ENCODE peak calls at places on chromosomes 7 and 10, in four cellular contexts. X is IMR-90, P is Peyer's patch, M is GM12865. J is an unnamed sample.

GRCh38 chr7:77351539-77352004 is 64.6 kb downstream of the GSAP start:
- DNase-seq in X (no peak), P (peak; percentile 84), M (peak; percentile 96), J (no peak)

GRCh38 chr7:1611708-1612241 is 41.9 kb upstream of the PSMG3 start:
- DNase-seq in X (peak; percentile 73), P (no peak), M (no peak), J (peak; percentile 79)

GRCh38 chr7:39735903-39736302 is 112.5 kb downstream of the RALA start:
- DNase-seq in X (peak; percentile 32), P (no peak), M (peak; percentile 38), J (peak; percentile 42)

GRCh38 chr7:32059289-32060045 is 10.7 kb downstream of the PDE1C start:
- DNase-seq in X (peak; percentile 71), P (no peak), M (no peak), J (peak; percentile 72)

GRCh38 chr7:114689391-114689790 is 232.5 kb upstream of the MDFIC start:
- DNase-seq in X (no peak), P (no peak), M (no peak), J (peak; percentile 5)

GRCh38 chr10:102492983-102493382 is 9.5 kb downstream of the ACTR1A start:
- DNase-seq in X (no peak), P (no peak), M (no peak), J (no peak)

GRCh38 chr10:93219347-93219746 is 145.7 kb downstream of the CYP26A1 start:
- DNase-seq in X (peak; percentile 28), P (no peak), M (no peak), J (no peak)

GRCh38 chr7:19061331-19061730 is 56.1 kb downstream of the TWIST1 start:
- DNase-seq in X (peak; percentile 10), P (no peak), M (no peak), J (no peak)

GRCh38 chr10:31145986-31146385 is 114.3 kb upstream of the ZNF438 start:
- DNase-seq in X (no peak), P (no peak), M (no peak), J (no peak)

GRCh38 chr10:108204528-108205313 is 1040.2 kb upstream of the SORCS1 start:
- DNase-seq in X (no peak), P (no peak), M (peak; percentile 69), J (peak; percentile 14)

GRCh38 chr10:73950569-73950968 is 39.6 kb downstream of the PLAU start:
- DNase-seq in X (no peak), P (peak; percentile 22), M (no peak), J (peak; percentile 26)

GRCh38 chr7:106938803-106939202 is 73.7 kb downstream of the PIK3CG start:
- DNase-seq in X (no peak), P (no peak), M (no peak), J (no peak)
- H3K4me3 ChIP-seq in X (no peak overlapping the region), P (no peak overlapping the region), M (no peak overlapping the region), J (no peak overlapping the region)

GRCh38 chr7:99615989-99616358 is 772 bp upstream of the ZSCAN25 start:
- DNase-seq in X (no peak), P (peak; percentile 41), M (no peak), J (no peak)
- H3K4me3 ChIP-seq in X (peak overlapping the region; percentile 63), P (peak overlapping the region; percentile 95), M (peak overlapping the region; percentile 85), J (peak overlapping the region; percentile 81)

DNA sequence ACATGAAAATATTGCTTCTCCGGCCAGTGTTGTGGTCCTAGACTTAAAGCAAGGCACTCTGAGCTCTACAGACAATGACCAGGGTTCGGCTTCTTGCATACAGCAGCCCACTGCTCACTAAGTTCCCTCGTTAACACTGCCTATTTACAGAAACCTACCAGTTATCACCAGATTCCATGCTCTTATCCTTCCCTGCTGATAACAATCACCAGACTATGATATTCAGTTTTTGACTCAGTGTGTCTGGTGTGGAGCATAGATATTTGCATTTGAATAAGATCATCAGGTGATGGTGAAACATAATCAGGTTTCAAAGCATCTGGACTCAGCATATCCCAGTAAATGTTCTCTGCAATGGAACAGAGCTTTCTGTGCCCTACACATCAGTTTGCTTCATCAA is 182.3 kb downstream of the SNX13 start:
- DNase-seq in X (no peak), P (no peak), M (no peak), J (no peak)
- H3K4me3 ChIP-seq in X (no peak overlapping the region), P (no peak overlapping the region), M (no peak overlapping the region), J (no peak overlapping the region)

DNA sequence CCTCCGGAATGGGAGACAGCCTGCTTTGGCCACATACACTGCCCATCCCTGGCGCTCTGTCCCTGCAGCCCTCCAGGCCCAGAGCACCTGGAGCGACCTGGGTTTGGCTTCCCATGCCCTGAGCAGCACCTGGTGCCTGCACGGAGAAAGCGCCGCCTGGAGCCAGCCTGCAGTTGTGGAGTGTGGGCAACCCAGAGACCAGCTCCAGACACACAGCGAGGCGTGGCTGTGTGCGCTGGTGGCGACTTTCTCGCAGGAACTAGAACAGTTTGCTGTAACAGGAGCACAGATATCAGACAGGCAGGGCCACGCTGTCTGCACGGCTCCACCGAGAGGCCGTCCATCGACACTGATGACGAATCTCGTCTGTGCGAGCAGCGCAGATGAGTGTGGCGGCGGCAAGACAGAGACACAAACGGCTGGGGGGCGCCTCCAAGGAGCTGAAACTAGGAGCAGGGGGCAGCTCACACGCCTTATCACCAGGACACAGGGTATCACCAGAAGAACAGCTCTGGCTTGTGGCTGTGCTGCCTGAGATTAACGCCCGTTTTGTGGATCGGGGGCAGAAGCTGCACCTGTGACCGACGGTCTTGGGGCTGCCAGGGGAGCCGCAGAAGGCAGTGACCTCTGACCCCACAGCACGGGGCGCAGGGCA is 275.3 kb downstream of the DNAJB6 start:
- DNase-seq in X (no peak), P (peak; percentile 43), M (no peak), J (no peak)
- H3K4me3 ChIP-seq in X (no peak overlapping the region), P (peak overlapping the region; percentile 51), M (no peak overlapping the region), J (no peak overlapping the region)

DNA sequence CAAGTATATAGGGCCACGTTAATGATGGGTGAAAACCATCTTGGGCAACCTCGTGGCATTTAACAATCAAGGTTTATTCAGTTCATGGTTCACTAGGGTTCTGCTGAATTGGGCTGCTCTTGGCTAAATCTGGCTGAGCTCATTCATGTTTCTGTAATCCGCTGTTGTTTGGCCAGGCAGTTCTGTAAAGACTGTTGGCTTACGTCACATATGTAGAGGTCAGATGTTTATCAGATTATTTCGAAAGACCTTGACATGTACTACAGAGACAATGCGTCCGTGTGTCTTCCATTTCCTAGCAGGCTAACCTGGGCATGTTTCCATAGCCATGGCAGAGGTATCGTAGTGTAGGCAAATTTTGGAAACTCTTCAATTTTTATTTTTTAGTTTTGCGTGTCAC is 190.0 kb upstream of the ZWINT start:
- DNase-seq in X (no peak), P (no peak), M (no peak), J (no peak)
- H3K4me3 ChIP-seq in X (no peak overlapping the region), P (no peak overlapping the region), M (no peak overlapping the region), J (no peak overlapping the region)

DNA sequence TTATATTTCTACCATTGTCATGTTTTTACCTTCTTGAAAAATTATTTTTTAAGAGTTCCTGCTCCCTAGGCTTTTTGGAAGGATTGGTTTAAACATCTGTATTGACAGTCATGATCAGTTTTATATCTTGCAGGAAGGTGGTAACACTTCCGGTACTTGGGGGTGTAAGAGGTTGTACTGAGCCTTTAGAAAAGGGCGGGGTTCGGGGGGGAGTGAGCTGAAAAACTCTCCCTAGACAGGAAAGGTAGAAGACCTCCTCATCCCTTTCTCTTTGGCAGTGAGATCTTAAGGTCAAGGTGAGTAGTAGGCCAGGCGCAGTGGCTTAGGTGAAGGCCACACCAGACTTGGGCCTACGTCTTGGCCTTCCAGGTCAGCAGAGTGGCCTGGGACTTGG is 371 bp upstream of the PPP1R9A start:
- DNase-seq in X (no peak), P (no peak), M (no peak), J (peak; percentile 8)
- H3K4me3 ChIP-seq in X (no peak overlapping the region), P (peak overlapping the region; percentile 61), M (no peak overlapping the region), J (peak overlapping the region; percentile 65)

DNA sequence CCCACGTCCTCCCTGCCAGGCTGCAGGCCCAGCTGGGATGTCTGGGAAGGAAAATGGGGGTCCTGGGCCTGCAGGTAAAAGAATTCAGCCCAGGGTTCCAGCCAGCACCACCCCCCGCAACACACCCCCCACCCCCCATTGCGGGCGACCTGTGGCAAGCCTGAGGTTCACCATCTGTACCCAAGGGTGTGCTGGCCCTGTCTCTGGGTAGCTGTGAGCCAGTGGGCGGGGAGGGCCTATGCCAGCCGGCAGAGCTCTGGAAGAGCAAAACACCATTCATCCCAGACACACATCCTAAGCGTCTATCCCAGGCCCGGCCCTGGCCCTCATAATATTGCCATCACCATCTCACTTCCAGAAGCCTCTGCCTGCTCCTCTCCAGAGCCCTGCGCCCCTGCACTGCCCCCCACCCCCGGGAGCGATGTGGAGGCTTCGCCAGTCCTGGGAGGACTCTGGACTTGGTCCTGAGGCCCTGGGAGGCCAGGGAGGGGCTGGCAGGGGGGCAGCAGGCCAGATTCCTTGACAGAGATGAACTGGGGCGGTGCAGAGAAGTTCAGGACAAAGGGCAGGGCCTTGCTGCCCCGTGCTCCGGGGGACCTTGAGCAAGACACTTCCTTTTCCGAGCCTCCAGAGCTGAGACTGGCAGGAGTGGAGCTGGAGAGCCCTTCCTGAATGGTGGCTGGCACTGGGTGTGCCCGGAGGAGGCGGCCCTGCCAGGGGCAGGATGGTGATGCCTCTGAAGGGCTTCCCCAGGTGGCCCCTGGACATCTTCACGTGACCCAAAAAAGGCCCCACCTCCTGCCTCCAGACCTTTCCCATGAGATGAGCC is 8.7 kb upstream of the TTYH3 start:
- DNase-seq in X (no peak), P (peak; percentile 88), M (no peak), J (no peak)
- H3K4me3 ChIP-seq in X (no peak overlapping the region), P (peak overlapping the region; percentile 27), M (no peak overlapping the region), J (no peak overlapping the region)

GRCh38 chr7:37050801-37051200 is 326.5 kb upstream of the AOAH start:
- DNase-seq in X (no peak), P (no peak), M (no peak), J (no peak)

GRCh38 chr7:37052673-37053072 is 328.4 kb upstream of the AOAH start:
- DNase-seq in X (peak; percentile 36), P (no peak), M (peak; percentile 13), J (peak; percentile 30)

GRCh38 chr7:37054631-37055300 is 330.5 kb upstream of the AOAH start:
- DNase-seq in X (peak; percentile 60), P (no peak), M (no peak), J (no peak)

GRCh38 chr7:37062019-37062418 is 337.7 kb upstream of the AOAH start:
- DNase-seq in X (peak; percentile 44), P (no peak), M (no peak), J (peak; percentile 5)

GRCh38 chr7:37056256-37056655 is 332.0 kb upstream of the AOAH start:
- DNase-seq in X (no peak), P (no peak), M (no peak), J (no peak)
- H3K4me3 ChIP-seq in X (no peak overlapping the region), P (no peak overlapping the region), M (no peak overlapping the region), J (no peak overlapping the region)